ENCODE peak calls at places on chromosomes 16 and 17, in nine cellular contexts. E is upper lobe of right lung; P is heart right ventricle; R is mesenchymal stem cell; C is fibroblast of lung; H is SJCRH30; F is transverse colon; J is CD4-positive, alpha-beta memory T cell; L is H9. Q is an unnamed sample. For H3K9me3, the result is how much of the 10 kb centered on the place peaks cover.

GRCh38 chr16:72085002-72085401 is 8.4 kb downstream of the TXNL4B start:
- DNase-seq in R (no peak), E (no peak), F (no peak), J (no peak), C (no peak), H (no peak), P (peak), L (no peak), Q (no peak)

GRCh38 chr17:1485748-1486376 is 6.6 kb downstream of the MYO1C start:
- DNase-seq in E (peak), F (peak), L (peak), H (peak), R (peak), C (peak), J (peak), P (peak), Q (peak)

GRCh38 chr16:77986021-77986420 is 36.3 kb upstream of the CLEC3A start:
- DNase-seq in E (no peak), L (no peak), P (no peak), C (no peak), J (no peak), R (no peak), F (no peak), H (no peak), Q (no peak)

GRCh38 chr16:8458481-8458880 is 131.8 kb downstream of the TMEM114 start:
- DNase-seq in R (no peak), P (no peak), C (no peak), H (no peak), E (no peak), L (no peak), F (no peak), J (no peak), Q (no peak)

GRCh38 chr17:50361561-50362480 is 11.2 kb downstream of the MRPL27 start:
- DNase-seq in J (peak), F (peak), E (no peak), C (peak), L (peak), P (no peak), R (peak), H (peak), Q (peak)

GRCh38 chr17:29042679-29043538 is at the start of gene PIPOX:
- DNase-seq in L (peak), E (no peak), C (peak), J (no peak), R (peak), P (peak), F (peak), H (peak), Q (no peak)

GRCh38 chr16:1153480-1154160 is 714 bp downstream of the CACNA1H start:
- DNase-seq in C (no peak), R (no peak), L (no peak), E (no peak), F (no peak), H (no peak), J (no peak), P (no peak), Q (no peak)

GRCh38 chr16:12119562-12119961 is 143.0 kb downstream of the SNX29 start:
- DNase-seq in J (no peak), C (peak), H (no peak), E (peak), P (no peak), L (no peak), F (peak), R (peak), Q (no peak)

GRCh38 chr16:55667753-55668152 is 12.0 kb downstream of the SLC6A2 start:
- DNase-seq in L (no peak), P (no peak), J (no peak), C (no peak), E (no peak), F (no peak), R (no peak), H (no peak), Q (no peak)

GRCh38 chr16:88393034-88393433 is 10.3 kb downstream of the ZNF469 start:
- DNase-seq in L (no peak), H (no peak), F (no peak), J (no peak), R (no peak), C (no peak), E (no peak), P (peak), Q (no peak)

GRCh38 chr17:17400070-17400469 is 76.7 kb upstream of the MED9 start:
- DNase-seq in J (no peak), C (no peak), E (no peak), R (no peak), F (no peak), L (no peak), H (no peak), P (no peak), Q (no peak)

GRCh38 chr17:61389670-61390478 is 9.8 kb upstream of the TBX2 start:
- DNase-seq in P (peak), R (peak), H (no peak), C (peak), F (peak), L (peak), J (no peak), E (peak), Q (peak)

GRCh38 chr16:57723170-57723569 is 12.4 kb upstream of the KATNB1 start:
- DNase-seq in P (no peak), R (peak), F (no peak), C (no peak), J (no peak), L (peak), E (no peak), H (peak), Q (no peak)

GRCh38 chr16:78372302-78372701 is 272.8 kb downstream of the WWOX start:
- DNase-seq in R (no peak), J (no peak), E (no peak), C (no peak), P (no peak), L (no peak), H (no peak), F (no peak), Q (no peak)

GRCh38 chr16:68342620-68343019 is 31.8 kb downstream of the PRMT7 start:
- DNase-seq in H (no peak), P (no peak), R (no peak), C (no peak), E (no peak), F (no peak), J (no peak), L (no peak), Q (no peak)

GRCh38 chr16:11356573-11357331 is 11.5 kb downstream of the RMI2 start:
- DNase-seq in E (peak), R (peak), L (peak), C (peak), J (no peak), P (peak), F (peak), H (peak), Q (peak)

GRCh38 chr16:19657831-19658230 is 60.2 kb downstream of the KNOP1 start:
- DNase-seq in F (no peak), C (no peak), R (no peak), J (no peak), H (no peak), L (no peak), P (no peak), E (no peak), Q (no peak)

GRCh38 chr17:45825792-45826191 is 18.9 kb upstream of the SPPL2C start:
- DNase-seq in H (no peak), E (no peak), P (no peak), C (no peak), L (no peak), J (no peak), F (no peak), R (no peak), Q (no peak)

GRCh38 chr17:67532326-67532871 is 155.3 kb downstream of the PITPNC1 start:
- DNase-seq in H (peak), L (peak), P (no peak), F (no peak), R (no peak), C (peak), J (no peak), E (no peak), Q (no peak)

GRCh38 chr17:31411707-31412285 is 20.3 kb downstream of the RAB11FIP4 start:
- DNase-seq in H (no peak), E (no peak), L (peak), F (no peak), J (no peak), C (no peak), R (no peak), P (no peak), Q (no peak)

GRCh38 chr16:86566601-86566965 is at the start of gene FOXC2:
- DNase-seq in F (peak), P (peak), H (peak), R (peak), J (no peak), L (peak), E (peak), C (peak), Q (peak)

GRCh38 chr17:39671651-39672521 is 3.6 kb downstream of the PNMT start:
- DNase-seq in P (peak), J (no peak), R (peak), F (peak), H (peak), E (peak), C (peak), L (peak), Q (no peak)

GRCh38 chr17:52476638-52477313 is 318.3 kb upstream of the CA10 start:
- DNase-seq in F (no peak), H (no peak), J (no peak), P (no peak), L (no peak), R (no peak), C (no peak), E (no peak), Q (no peak)
- H3K9me3 ChIP-seq in F (under half), H (under half), J (under half), P (under half), L (under half), R (under half), C (under half), E (under half), Q (under half)

GRCh38 chr16:35377142-35377541 is 1917.7 kb downstream of the TP53TG3F start:
- DNase-seq in R (no peak), J (no peak), P (no peak), C (no peak), E (no peak), H (no peak), L (no peak), F (no peak), Q (no peak)
- H3K9me3 ChIP-seq in R (under half), J (under half), P (under half), C (under half), E (under half), H (under half), L (half or more), F (under half), Q (under half)

GRCh38 chr17:70073326-70073725 is 1.7 kb upstream of the KCNJ16 start:
- DNase-seq in L (no peak), E (no peak), R (no peak), P (no peak), F (no peak), J (no peak), H (no peak), C (no peak), Q (no peak)
- H3K9me3 ChIP-seq in L (under half), E (under half), R (under half), P (under half), F (under half), J (under half), H (under half), C (under half), Q (under half)

GRCh38 chr17:49183341-49183740 is 27.0 kb downstream of the GNGT2 start:
- DNase-seq in L (no peak), P (no peak), R (no peak), H (no peak), J (no peak), C (no peak), F (no peak), E (no peak), Q (no peak)
- H3K9me3 ChIP-seq in L (under half), P (under half), R (under half), H (under half), J (under half), C (under half), F (under half), E (under half), Q (under half)

DNA sequence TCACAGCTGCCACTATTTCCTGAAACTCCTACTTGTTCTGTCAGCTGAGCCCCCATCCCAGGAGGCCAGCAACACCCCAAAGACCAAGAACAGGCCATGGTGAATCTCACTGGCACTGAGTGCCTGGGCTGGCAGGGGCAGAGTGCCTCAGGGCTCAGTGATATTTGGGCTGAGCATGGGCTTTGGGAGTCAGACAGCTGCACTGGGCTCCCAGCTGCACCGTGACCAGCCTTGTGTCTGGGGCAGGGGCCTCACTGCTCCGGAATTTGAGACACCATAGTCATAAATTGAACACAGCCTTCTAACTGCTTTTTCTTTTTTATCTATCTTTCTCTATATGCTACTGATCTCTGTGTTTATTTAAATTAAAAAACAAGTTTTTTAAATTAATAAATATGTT is 1744.2 kb downstream of the TP53TG3F start:
- DNase-seq in E (no peak), P (no peak), C (no peak), J (no peak), F (no peak), L (no peak), H (no peak), R (no peak), Q (no peak)
- H3K9me3 ChIP-seq in E (under half), P (under half), C (under half), J (under half), F (under half), L (half or more), H (under half), R (under half), Q (under half)

GRCh38 chr16:35516551-35516950 is 2057.1 kb downstream of the TP53TG3F start:
- DNase-seq in F (no peak), J (no peak), H (peak), E (no peak), C (no peak), P (no peak), R (no peak), L (no peak), Q (no peak)

GRCh38 chr16:35516971-35517370 is 2057.6 kb downstream of the TP53TG3F start:
- DNase-seq in R (no peak), J (no peak), E (no peak), F (no peak), H (no peak), L (no peak), P (no peak), C (no peak), Q (no peak)
- H3K9me3 ChIP-seq in R (under half), J (under half), E (under half), F (under half), H (under half), L (half or more), P (under half), C (under half), Q (under half)

GRCh38 chr17:22272363-22273146 is 580.2 kb downstream of the KCNJ18 start:
- DNase-seq in L (no peak), C (no peak), R (no peak), F (no peak), P (no peak), E (peak), H (no peak), J (no peak), Q (no peak)

GRCh38 chr17:22268912-22269220 is 576.5 kb downstream of the KCNJ18 start:
- DNase-seq in E (no peak), R (no peak), F (no peak), J (no peak), L (no peak), P (no peak), H (no peak), C (no peak), Q (no peak)

GRCh38 chr17:22270381-22270780 is 578.1 kb downstream of the KCNJ18 start:
- DNase-seq in H (no peak), L (no peak), F (no peak), P (no peak), E (no peak), C (no peak), R (no peak), J (no peak), Q (no peak)

GRCh38 chr17:22277595-22277994 is 585.3 kb downstream of the KCNJ18 start:
- DNase-seq in H (no peak), P (no peak), J (no peak), E (peak), L (no peak), C (no peak), F (no peak), R (no peak), Q (no peak)

GRCh38 chr17:22273308-22273707 is 581.0 kb downstream of the KCNJ18 start:
- DNase-seq in E (peak), H (no peak), J (no peak), C (no peak), L (no peak), F (no peak), P (no peak), R (no peak), Q (no peak)
- H3K9me3 ChIP-seq in E (under half), H (under half), J (under half), C (under half), L (half or more), F (under half), P (under half), R (under half), Q (under half)

GRCh38 chr16:80742331-80742730 is 62.1 kb downstream of the CDYL2 start:
- DNase-seq in F (no peak), L (no peak), R (no peak), H (no peak), E (no peak), C (no peak), P (no peak), J (no peak), Q (no peak)

GRCh38 chr16:80743772-80744171 is 60.6 kb downstream of the CDYL2 start:
- DNase-seq in P (no peak), F (no peak), E (no peak), C (no peak), L (no peak), H (no peak), J (no peak), R (no peak), Q (no peak)

GRCh38 chr16:80743273-80743672 is 61.1 kb downstream of the CDYL2 start:
- DNase-seq in J (no peak), L (no peak), E (no peak), H (no peak), C (no peak), P (no peak), F (no peak), R (no peak), Q (no peak)

GRCh38 chr16:80746231-80746630 is 58.2 kb downstream of the CDYL2 start:
- DNase-seq in R (no peak), J (no peak), F (no peak), C (no peak), E (no peak), L (no peak), P (no peak), H (no peak), Q (no peak)

DNA sequence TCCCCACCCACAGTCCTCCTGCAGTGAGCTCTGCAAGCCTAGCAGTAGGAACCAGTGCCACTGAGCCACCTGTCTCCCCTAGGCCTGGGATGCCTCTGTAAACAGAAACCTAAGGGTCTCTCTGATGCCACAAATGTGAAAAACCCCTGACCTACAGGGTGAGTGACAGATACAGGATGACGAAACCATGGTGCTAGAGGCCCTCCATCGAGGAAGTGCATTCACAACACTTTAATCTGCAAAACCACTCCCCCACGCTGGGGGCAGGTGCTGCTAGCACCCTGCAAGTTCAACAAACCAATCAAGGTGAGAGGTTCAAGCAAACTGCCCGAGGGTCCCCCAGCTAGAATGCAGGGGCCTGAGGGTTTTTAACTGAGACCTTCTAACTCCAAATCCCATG is 59.5 kb downstream of the CDYL2 start:
- DNase-seq in F (no peak), E (no peak), P (no peak), L (no peak), C (no peak), H (no peak), J (no peak), R (no peak), Q (no peak)
- H3K9me3 ChIP-seq in F (under half), E (under half), P (under half), L (under half), C (under half), H (under half), J (under half), R (under half), Q (under half)

GRCh38 chr16:35733971-35734702 is 2274.7 kb downstream of the TP53TG3F start:
- DNase-seq in C (no peak), R (no peak), L (no peak), F (no peak), H (no peak), E (no peak), P (no peak), J (no peak), Q (no peak)

GRCh38 chr16:35732046-35732810 is 2272.8 kb downstream of the TP53TG3F start:
- DNase-seq in L (no peak), P (no peak), F (no peak), E (no peak), H (no peak), R (no peak), C (no peak), J (no peak), Q (no peak)

GRCh38 chr16:35733278-35733965 is 2274.0 kb downstream of the TP53TG3F start:
- DNase-seq in C (no peak), E (no peak), R (no peak), F (no peak), J (no peak), H (no peak), P (no peak), L (no peak), Q (no peak)

GRCh38 chr16:35731341-35732040 is 2272.1 kb downstream of the TP53TG3F start:
- DNase-seq in L (no peak), C (no peak), P (no peak), H (no peak), R (no peak), E (no peak), J (no peak), F (no peak), Q (no peak)

GRCh38 chr16:35730251-35730650 is 2270.8 kb downstream of the TP53TG3F start:
- DNase-seq in H (no peak), J (no peak), F (no peak), C (no peak), P (no peak), R (no peak), E (no peak), L (no peak), Q (no peak)
- H3K9me3 ChIP-seq in H (under half), J (under half), F (under half), C (under half), P (under half), R (under half), E (under half), L (half or more), Q (under half)